ENCODE peak calls at places on chromosomes 1 and 21, in eight cellular contexts. P, V, S, T, G, C, Y and A are unnamed samples.
A peak's percentile ranks its signal among the peaks of the same experiment; 100 is the strongest.

GRCh38 chr1:225427249-225428065 is at the start of gene LBR:
- DNase-seq in P (peak; percentile 20), G (no peak), S (peak; percentile 55), C (peak; percentile 43), T (no peak), Y (peak; percentile 16), V (peak; percentile 47), A (peak; percentile 44)

GRCh38 chr21:34227386-34227852 is 136.4 kb upstream of the KCNE2 start:
- DNase-seq in T (no peak), Y (peak; percentile 66), P (no peak), C (no peak), S (no peak), G (no peak), V (no peak), A (no peak)

GRCh38 chr1:15066191-15066590 is 87.4 kb upstream of the TMEM51 start:
- DNase-seq in V (no peak), S (no peak), Y (no peak), G (no peak), C (no peak), T (no peak), P (no peak), A (no peak)

GRCh38 chr1:168477792-168478191 is 66.0 kb downstream of the XCL2 start:
- DNase-seq in C (no peak), Y (no peak), G (no peak), P (no peak), V (peak; percentile 13), S (no peak), T (no peak), A (no peak)

GRCh38 chr1:21601278-21602048 is 67.7 kb downstream of the RAP1GAP start:
- DNase-seq in G (no peak), S (no peak), C (no peak), T (no peak), V (no peak), P (no peak), Y (no peak), A (no peak)

GRCh38 chr1:198072177-198072576 is 84.6 kb upstream of the NEK7 start:
- DNase-seq in C (no peak), V (no peak), S (no peak), P (no peak), T (no peak), G (peak; percentile 37), Y (no peak), A (no peak)

GRCh38 chr1:74470262-74470661 is 42.1 kb downstream of the LRRC53 start:
- DNase-seq in P (no peak), T (no peak), G (no peak), Y (no peak), S (no peak), C (no peak), V (no peak), A (no peak)

GRCh38 chr1:56435434-56436337 is 143.7 kb downstream of the PLPP3 start:
- DNase-seq in V (no peak), P (no peak), S (no peak), Y (no peak), C (no peak), T (no peak), G (no peak), A (no peak)

GRCh38 chr1:232404981-232405380 is 225.0 kb downstream of the SIPA1L2 start:
- DNase-seq in G (no peak), P (no peak), T (no peak), V (no peak), Y (no peak), C (no peak), S (no peak), A (no peak)

GRCh38 chr1:99133759-99134158 is 129.1 kb upstream of the PLPPR5 start:
- DNase-seq in S (no peak), C (no peak), P (no peak), G (no peak), Y (no peak), T (no peak), V (no peak), A (no peak)